ENCODE peak calls at places on chromosome 16, in four cellular contexts. One of them, this sample, is unnamed.

GRCh38 chr16:4937782-4938682 is 1.1 kb upstream of the PPL start:
- DNase-seq in A549: no peak
- DNase-seq in GM12878: no peak
- DNase-seq in HepG2: no peak
- DNase-seq in this sample: no peak

GRCh38 chr16:12500771-12501170 is 302.9 kb downstream of the CPPED1 start:
- DNase-seq in A549: no peak
- DNase-seq in GM12878: no peak
- DNase-seq in HepG2: no peak
- DNase-seq in this sample: no peak

GRCh38 chr16:53054670-53055485 is at the start of gene CHD9:
- DNase-seq in A549: peak
- DNase-seq in GM12878: peak
- DNase-seq in HepG2: peak
- DNase-seq in this sample: peak

GRCh38 chr16:68091604-68092261 is 6.6 kb downstream of the NFATC3 start:
- DNase-seq in A549: no peak
- DNase-seq in GM12878: no peak
- DNase-seq in HepG2: peak
- DNase-seq in this sample: no peak

GRCh38 chr16:77868052-77868451 is 79.7 kb downstream of the VAT1L start:
- DNase-seq in A549: no peak
- DNase-seq in GM12878: no peak
- DNase-seq in HepG2: no peak
- DNase-seq in this sample: no peak

GRCh38 chr16:48611329-48612137 is 1.6 kb upstream of the N4BP1 start:
- DNase-seq in A549: no peak
- DNase-seq in GM12878: peak
- DNase-seq in HepG2: peak
- DNase-seq in this sample: no peak

GRCh38 chr16:10088380-10088793 is 93.8 kb downstream of the GRIN2A start:
- DNase-seq in A549: no peak
- DNase-seq in GM12878: no peak
- DNase-seq in HepG2: no peak
- DNase-seq in this sample: peak

GRCh38 chr16:69329369-69330285 is 761 bp downstream of the PDF start:
- DNase-seq in A549: no peak
- DNase-seq in GM12878: no peak
- DNase-seq in HepG2: no peak
- DNase-seq in this sample: peak

GRCh38 chr16:10838611-10839270 is 20.1 kb upstream of the TVP23A start:
- DNase-seq in A549: no peak
- DNase-seq in GM12878: no peak
- DNase-seq in HepG2: no peak
- DNase-seq in this sample: no peak

GRCh38 chr16:12155235-12155634 is 178.7 kb downstream of the SNX29 start:
- DNase-seq in A549: no peak
- DNase-seq in GM12878: no peak
- DNase-seq in HepG2: no peak
- DNase-seq in this sample: no peak

GRCh38 chr16:16140537-16140936 is 82.8 kb downstream of the ABCC6 start:
- DNase-seq in A549: no peak
- DNase-seq in GM12878: no peak
- DNase-seq in HepG2: no peak
- DNase-seq in this sample: no peak

GRCh38 chr16:58733671-58734458 is at the start of gene GOT2:
- DNase-seq in A549: peak
- DNase-seq in GM12878: peak
- DNase-seq in HepG2: peak
- DNase-seq in this sample: peak

GRCh38 chr16:9665851-9666271 is 516.4 kb downstream of the GRIN2A start:
- DNase-seq in A549: no peak
- DNase-seq in GM12878: no peak
- DNase-seq in HepG2: no peak
- DNase-seq in this sample: no peak

GRCh38 chr16:85422374-85423185 is 190.5 kb upstream of the GSE1 start:
- DNase-seq in A549: no peak
- DNase-seq in GM12878: no peak
- DNase-seq in HepG2: peak
- DNase-seq in this sample: no peak

GRCh38 chr16:75108792-75109731 is 7.5 kb downstream of the LDHD start:
- DNase-seq in A549: peak
- DNase-seq in GM12878: peak
- DNase-seq in HepG2: no peak
- DNase-seq in this sample: no peak

GRCh38 chr16:75305364-75306101 is 54.1 kb upstream of the BCAR1 start:
- DNase-seq in A549: peak
- DNase-seq in GM12878: peak
- DNase-seq in HepG2: peak
- DNase-seq in this sample: peak

GRCh38 chr16:52408197-52408845 is 138.6 kb downstream of the TOX3 start:
- DNase-seq in A549: no peak
- DNase-seq in GM12878: no peak
- DNase-seq in HepG2: peak
- DNase-seq in this sample: no peak

GRCh38 chr16:75758215-75758614 is 31.9 kb upstream of the CPHXL start:
- DNase-seq in A549: no peak
- DNase-seq in GM12878: no peak
- DNase-seq in HepG2: no peak
- DNase-seq in this sample: no peak

GRCh38 chr16:20704281-20704680 is 6.8 kb upstream of the ACSM1 start:
- DNase-seq in A549: no peak
- DNase-seq in GM12878: no peak
- DNase-seq in HepG2: peak
- DNase-seq in this sample: no peak

GRCh38 chr16:660459-661183 is 7.3 kb upstream of the RHOT2 start:
- DNase-seq in A549: peak
- DNase-seq in GM12878: peak
- DNase-seq in HepG2: no peak
- DNase-seq in this sample: peak

DNA sequence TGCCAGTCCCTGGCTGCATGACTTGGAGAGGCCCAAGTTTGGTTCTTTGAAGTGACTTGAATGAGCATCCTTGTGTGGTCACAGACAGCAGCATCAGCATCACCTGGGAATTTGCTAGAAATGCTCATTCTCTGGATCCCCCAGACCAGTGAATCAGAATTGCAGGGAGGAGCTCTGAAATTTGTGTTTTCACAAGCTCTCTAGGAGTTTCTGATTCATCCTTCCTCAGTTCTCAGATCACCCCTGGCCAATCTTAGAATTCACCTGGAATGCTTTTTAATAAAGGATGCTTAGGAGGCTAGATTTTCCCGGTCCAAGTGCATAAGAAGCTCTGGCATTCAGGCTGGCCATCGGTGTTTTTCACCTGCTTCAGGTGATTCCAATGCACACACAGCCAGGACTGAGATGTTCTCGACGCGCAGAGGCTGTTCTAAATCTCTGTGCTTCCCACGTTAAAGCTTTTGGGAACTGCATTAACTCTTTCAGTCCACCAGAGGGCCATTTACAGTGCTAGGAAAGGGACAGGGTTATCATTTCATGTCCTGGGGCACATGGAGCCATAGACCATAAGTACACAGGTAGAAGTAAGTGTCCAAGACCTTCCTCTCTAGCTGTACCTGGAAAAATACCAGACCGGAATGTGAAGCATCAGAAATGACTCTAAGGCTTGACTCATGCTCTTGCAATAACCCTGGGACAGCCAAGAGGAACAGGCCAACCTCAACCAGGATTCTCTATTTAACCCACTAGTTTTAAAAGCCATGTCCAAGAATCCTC is 85.7 kb upstream of the XYLT1 start:
- DNase-seq in A549: peak
- DNase-seq in GM12878: no peak
- DNase-seq in HepG2: peak
- DNase-seq in this sample: peak
- TF ChIP-seq CHD2 in A549: no peak
- TF ChIP-seq CHD2 in GM12878: no peak
- TF ChIP-seq CHD2 in HepG2: no peak
- TF ChIP-seq CHD2 in this sample: no peak

GRCh38 chr16:57604177-57604576 is 24.3 kb upstream of the ADGRG1 start:
- DNase-seq in A549: no peak
- DNase-seq in GM12878: no peak
- DNase-seq in HepG2: no peak
- DNase-seq in this sample: no peak

GRCh38 chr16:57607676-57608461 is 20.6 kb upstream of the ADGRG1 start:
- DNase-seq in A549: no peak
- DNase-seq in GM12878: no peak
- DNase-seq in HepG2: no peak
- DNase-seq in this sample: no peak

GRCh38 chr16:57606847-57607501 is 21.5 kb upstream of the ADGRG1 start:
- DNase-seq in A549: no peak
- DNase-seq in GM12878: no peak
- DNase-seq in HepG2: peak
- DNase-seq in this sample: peak

GRCh38 chr16:57608462-57609113 is 19.8 kb upstream of the ADGRG1 start:
- DNase-seq in A549: no peak
- DNase-seq in GM12878: no peak
- DNase-seq in HepG2: no peak
- DNase-seq in this sample: no peak

DNA sequence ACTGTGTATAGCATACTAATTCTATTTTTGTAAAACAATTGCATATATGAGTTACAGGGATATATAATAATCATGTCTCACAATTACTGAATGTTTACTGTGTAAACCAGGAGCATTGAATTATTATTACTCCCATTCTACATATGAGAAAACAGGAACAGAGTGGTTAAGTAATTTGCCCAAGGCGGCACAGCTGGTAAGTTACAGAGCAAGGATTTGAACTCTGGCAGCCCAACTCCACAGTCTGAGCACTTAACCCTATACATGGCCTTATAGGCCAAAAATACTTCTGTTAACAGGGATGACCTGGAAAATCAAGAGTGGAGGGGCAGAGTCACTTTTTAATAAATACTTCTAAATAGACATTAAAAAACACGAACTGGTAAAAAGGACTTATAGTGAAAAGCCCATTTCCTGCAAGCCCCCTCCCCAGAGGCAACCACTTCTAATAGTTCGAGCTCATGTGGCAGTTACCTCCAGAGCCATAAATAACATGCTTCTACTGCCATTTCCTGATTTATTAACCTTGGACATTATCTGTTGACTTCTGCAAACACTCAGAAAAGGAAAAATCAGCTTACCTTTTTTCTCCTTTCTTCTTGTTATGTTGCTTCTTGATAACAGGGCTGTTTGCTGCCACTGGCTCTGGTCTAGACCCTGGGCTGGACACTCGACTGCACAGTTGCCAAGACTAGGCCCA is 22.1 kb upstream of the ADGRG1 start:
- DNase-seq in A549: no peak
- DNase-seq in GM12878: no peak
- DNase-seq in HepG2: no peak
- DNase-seq in this sample: no peak
- TF ChIP-seq CHD2 in A549: no peak
- TF ChIP-seq CHD2 in GM12878: no peak
- TF ChIP-seq CHD2 in HepG2: no peak
- TF ChIP-seq CHD2 in this sample: no peak

GRCh38 chr16:86511317-86512161 is 1.2 kb downstream of the FOXF1 start:
- DNase-seq in A549: no peak
- DNase-seq in GM12878: no peak
- DNase-seq in HepG2: no peak
- DNase-seq in this sample: no peak

GRCh38 chr16:86509759-86510464 is 415 bp upstream of the FOXF1 start:
- DNase-seq in A549: no peak
- DNase-seq in GM12878: no peak
- DNase-seq in HepG2: no peak
- DNase-seq in this sample: no peak

GRCh38 chr16:86508947-86509758 is 1.2 kb upstream of the FOXF1 start:
- DNase-seq in A549: no peak
- DNase-seq in GM12878: no peak
- DNase-seq in HepG2: no peak
- DNase-seq in this sample: no peak

GRCh38 chr16:86512301-86512859 is 2.1 kb downstream of the FOXF1 start:
- DNase-seq in A549: no peak
- DNase-seq in GM12878: no peak
- DNase-seq in HepG2: no peak
- DNase-seq in this sample: no peak

DNA sequence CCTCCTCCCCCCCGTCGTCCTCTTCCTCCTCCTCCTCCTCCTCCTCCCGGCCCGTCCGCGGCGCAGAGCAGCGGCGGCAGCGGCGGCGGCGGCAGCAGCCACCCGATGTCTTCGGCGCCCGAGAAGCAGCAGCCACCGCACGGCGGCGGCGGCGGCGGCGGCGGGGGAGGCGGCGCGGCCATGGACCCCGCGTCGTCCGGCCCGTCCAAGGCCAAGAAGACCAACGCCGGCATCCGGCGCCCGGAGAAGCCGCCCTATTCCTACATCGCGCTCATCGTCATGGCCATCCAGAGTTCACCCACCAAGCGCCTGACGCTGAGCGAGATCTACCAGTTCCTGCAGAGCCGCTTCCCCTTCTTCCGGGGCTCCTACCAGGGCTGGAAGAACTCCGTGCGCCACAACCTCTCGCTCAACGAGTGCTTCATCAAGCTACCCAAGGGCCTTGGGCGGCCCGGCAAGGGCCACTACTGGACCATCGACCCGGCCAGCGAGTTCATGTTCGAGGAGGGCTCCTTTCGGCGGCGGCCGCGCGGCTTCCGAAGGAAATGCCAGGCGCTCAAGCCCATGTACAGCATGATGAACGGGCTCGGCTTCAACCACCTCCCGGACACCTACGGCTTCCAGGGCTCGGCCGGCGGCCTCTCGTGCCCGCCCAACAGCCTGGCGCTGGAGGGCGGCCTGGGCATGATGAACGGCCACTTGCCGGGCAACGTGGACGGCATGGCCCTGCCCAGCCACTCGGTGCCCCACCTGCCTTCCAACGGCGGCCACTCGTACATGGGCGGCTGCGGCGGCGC is at the start of gene FOXF1:
- DNase-seq in A549: no peak
- DNase-seq in GM12878: no peak
- DNase-seq in HepG2: no peak
- DNase-seq in this sample: no peak
- TF ChIP-seq CHD2 in A549: no peak
- TF ChIP-seq CHD2 in GM12878: no peak
- TF ChIP-seq CHD2 in HepG2: no peak
- TF ChIP-seq CHD2 in this sample: no peak

GRCh38 chr16:84144301-84144858 is 597 bp downstream of the HSDL1 start:
- DNase-seq in A549: peak
- DNase-seq in GM12878: no peak
- DNase-seq in HepG2: no peak
- DNase-seq in this sample: peak
- TF ChIP-seq CHD2 in A549: no peak
- TF ChIP-seq CHD2 in GM12878: no peak
- TF ChIP-seq CHD2 in HepG2: no peak
- TF ChIP-seq CHD2 in this sample: no peak